ENCODE peak calls at places on chromosomes 1 and 21, in six cellular contexts. O is AG09319; Z is ascending aorta; Q is CD8-positive, alpha-beta memory T cell; K is stimulated activated naive CD8-positive, alpha-beta T cell treated with anti-CD3 and anti-CD28 coated beads, Interleukin-15, amount 100 ng/mL, for 72 hours; A is NCI-H1105. D is an unnamed sample.

GRCh38 chr21:43854773-43855633 is 10.0 kb upstream of the AGPAT3 start:
- DNase-seq in O (no peak), Z (no peak), Q (no peak), K (peak), A (no peak), D (no peak)

GRCh38 chr1:186202174-186202843 is 172.7 kb downstream of the TPR start:
- DNase-seq in O (peak), Z (no peak), Q (no peak), K (no peak), A (no peak), D (no peak)

GRCh38 chr1:2796890-2797740 is 4.4 kb downstream of the TTC34 start:
- DNase-seq in O (no peak), Z (no peak), Q (no peak), K (no peak), A (no peak), D (no peak)

GRCh38 chr1:201850053-201850397 is 21.1 kb downstream of the IPO9 start:
- DNase-seq in O (peak), Z (no peak), Q (no peak), K (no peak), A (no peak), D (peak)

GRCh38 chr1:227758366-227758765 is 23.1 kb downstream of the SNAP47 start:
- DNase-seq in O (no peak), Z (no peak), Q (no peak), K (no peak), A (no peak), D (no peak)

GRCh38 chr1:175050992-175051391 is 16.6 kb upstream of the TNN start:
- DNase-seq in O (no peak), Z (no peak), Q (no peak), K (no peak), A (no peak), D (no peak)

GRCh38 chr1:93638981-93639380 is 42.7 kb downstream of the BCAR3 start:
- DNase-seq in O (no peak), Z (no peak), Q (no peak), K (no peak), A (no peak), D (no peak)

GRCh38 chr1:192592493-192592892 is 16.9 kb downstream of the RGS1 start:
- DNase-seq in O (no peak), Z (no peak), Q (no peak), K (no peak), A (no peak), D (no peak)

GRCh38 chr1:33346921-33347649 is 26.2 kb upstream of the A3GALT2 start:
- DNase-seq in O (no peak), Z (no peak), Q (no peak), K (no peak), A (no peak), D (peak)

GRCh38 chr21:38234395-38235142 is 22.2 kb upstream of the KCNJ15 start:
- DNase-seq in O (no peak), Z (no peak), Q (no peak), K (no peak), A (no peak), D (no peak)

GRCh38 chr1:209045326-209046057 is 538.0 kb upstream of the CAMK1G start:
- DNase-seq in O (no peak), Z (no peak), Q (no peak), K (no peak), A (no peak), D (no peak)

GRCh38 chr1:37776946-37777516 is 12.1 kb upstream of the EPHA10 start:
- DNase-seq in O (no peak), Z (no peak), Q (no peak), K (no peak), A (no peak), D (no peak)

GRCh38 chr1:34781844-34782391 is 904 bp downstream of the GJB3 start:
- DNase-seq in O (no peak), Z (no peak), Q (no peak), K (no peak), A (no peak), D (no peak)

GRCh38 chr1:168285419-168285790 is 4.7 kb downstream of the TBX19 start:
- DNase-seq in O (no peak), Z (no peak), Q (no peak), K (no peak), A (peak), D (no peak)

GRCh38 chr1:22520871-22521270 is 42.4 kb upstream of the EPHA8 start:
- DNase-seq in O (no peak), Z (no peak), Q (no peak), K (no peak), A (no peak), D (no peak)

GRCh38 chr21:32459972-32460371 is 47.5 kb downstream of the EVA1C start:
- DNase-seq in O (no peak), Z (no peak), Q (no peak), K (no peak), A (no peak), D (no peak)

GRCh38 chr1:182163821-182164223 is 102.3 kb upstream of the ZNF648 start:
- DNase-seq in O (no peak), Z (no peak), Q (no peak), K (no peak), A (no peak), D (no peak)

D was measured in glomerular endothelial cell.